ENCODE peak calls at places on chromosomes 1 and 21, in eight cellular contexts. One of them, this sample, is unnamed.

GRCh38 chr1:99650021-99650420 is 4.1 kb downstream of the PALMD start:
- DNase-seq in activated naive CD4-positive, alpha-beta T cell treated with anti-CD3 and anti-CD28 coated beads, Interleukin-2, amount 10 ng/mL, durations not matched to agents 7 days and 5 days: no peak
- DNase-seq in stimulated activated CD4-positive, alpha-beta T cell treated with anti-CD3 and anti-CD28 coated beads, Interleukin-1b, Interleukin-23, amount 100 ng/mL, for 4 hours: no peak
- DNase-seq in tibial nerve: no peak
- DNase-seq in activated CD8-positive, alpha-beta T cell treated with anti-CD3 and anti-CD28 coated beads, Interleukin-2, amount 10 ng/mL, durations not matched to agents 7 days and 5 days: no peak
- DNase-seq in T1000: no peak
- DNase-seq in AG08395: no peak
- DNase-seq in mucosa of descending colon: no peak
- DNase-seq in this sample: no peak

GRCh38 chr21:36783612-36784383 is 84.9 kb downstream of the SIM2 start:
- DNase-seq in activated naive CD4-positive, alpha-beta T cell treated with anti-CD3 and anti-CD28 coated beads, Interleukin-2, amount 10 ng/mL, durations not matched to agents 7 days and 5 days: no peak
- DNase-seq in stimulated activated CD4-positive, alpha-beta T cell treated with anti-CD3 and anti-CD28 coated beads, Interleukin-1b, Interleukin-23, amount 100 ng/mL, for 4 hours: no peak
- DNase-seq in tibial nerve: no peak
- DNase-seq in activated CD8-positive, alpha-beta T cell treated with anti-CD3 and anti-CD28 coated beads, Interleukin-2, amount 10 ng/mL, durations not matched to agents 7 days and 5 days: no peak
- DNase-seq in T1000: peak; percentile 62
- DNase-seq in AG08395: peak; percentile 18
- DNase-seq in mucosa of descending colon: no peak
- DNase-seq in this sample: no peak

GRCh38 chr1:94912263-94912986 is 14.5 kb downstream of the CNN3 start:
- DNase-seq in activated naive CD4-positive, alpha-beta T cell treated with anti-CD3 and anti-CD28 coated beads, Interleukin-2, amount 10 ng/mL, durations not matched to agents 7 days and 5 days: no peak
- DNase-seq in stimulated activated CD4-positive, alpha-beta T cell treated with anti-CD3 and anti-CD28 coated beads, Interleukin-1b, Interleukin-23, amount 100 ng/mL, for 4 hours: no peak
- DNase-seq in tibial nerve: no peak
- DNase-seq in activated CD8-positive, alpha-beta T cell treated with anti-CD3 and anti-CD28 coated beads, Interleukin-2, amount 10 ng/mL, durations not matched to agents 7 days and 5 days: no peak
- DNase-seq in T1000: no peak
- DNase-seq in AG08395: no peak
- DNase-seq in mucosa of descending colon: no peak
- DNase-seq in this sample: no peak

GRCh38 chr1:67732750-67733151 is 47.8 kb downstream of the GADD45A start:
- DNase-seq in activated naive CD4-positive, alpha-beta T cell treated with anti-CD3 and anti-CD28 coated beads, Interleukin-2, amount 10 ng/mL, durations not matched to agents 7 days and 5 days: no peak
- DNase-seq in stimulated activated CD4-positive, alpha-beta T cell treated with anti-CD3 and anti-CD28 coated beads, Interleukin-1b, Interleukin-23, amount 100 ng/mL, for 4 hours: no peak
- DNase-seq in tibial nerve: no peak
- DNase-seq in activated CD8-positive, alpha-beta T cell treated with anti-CD3 and anti-CD28 coated beads, Interleukin-2, amount 10 ng/mL, durations not matched to agents 7 days and 5 days: no peak
- DNase-seq in T1000: no peak
- DNase-seq in AG08395: no peak
- DNase-seq in mucosa of descending colon: no peak
- DNase-seq in this sample: no peak

GRCh38 chr1:58434587-58434986 is 111.9 kb downstream of the OMA1 start:
- DNase-seq in activated naive CD4-positive, alpha-beta T cell treated with anti-CD3 and anti-CD28 coated beads, Interleukin-2, amount 10 ng/mL, durations not matched to agents 7 days and 5 days: no peak
- DNase-seq in stimulated activated CD4-positive, alpha-beta T cell treated with anti-CD3 and anti-CD28 coated beads, Interleukin-1b, Interleukin-23, amount 100 ng/mL, for 4 hours: no peak
- DNase-seq in tibial nerve: no peak
- DNase-seq in activated CD8-positive, alpha-beta T cell treated with anti-CD3 and anti-CD28 coated beads, Interleukin-2, amount 10 ng/mL, durations not matched to agents 7 days and 5 days: no peak
- DNase-seq in T1000: no peak
- DNase-seq in AG08395: no peak
- DNase-seq in mucosa of descending colon: no peak
- DNase-seq in this sample: no peak

GRCh38 chr1:204545881-204546280 is 29.7 kb downstream of the MDM4 start:
- DNase-seq in activated naive CD4-positive, alpha-beta T cell treated with anti-CD3 and anti-CD28 coated beads, Interleukin-2, amount 10 ng/mL, durations not matched to agents 7 days and 5 days: no peak
- DNase-seq in stimulated activated CD4-positive, alpha-beta T cell treated with anti-CD3 and anti-CD28 coated beads, Interleukin-1b, Interleukin-23, amount 100 ng/mL, for 4 hours: no peak
- DNase-seq in tibial nerve: no peak
- DNase-seq in activated CD8-positive, alpha-beta T cell treated with anti-CD3 and anti-CD28 coated beads, Interleukin-2, amount 10 ng/mL, durations not matched to agents 7 days and 5 days: no peak
- DNase-seq in T1000: no peak
- DNase-seq in AG08395: no peak
- DNase-seq in mucosa of descending colon: no peak
- DNase-seq in this sample: no peak

GRCh38 chr1:46595127-46595526 is 8.9 kb downstream of the MKNK1 start:
- DNase-seq in activated naive CD4-positive, alpha-beta T cell treated with anti-CD3 and anti-CD28 coated beads, Interleukin-2, amount 10 ng/mL, durations not matched to agents 7 days and 5 days: peak; percentile 44
- DNase-seq in stimulated activated CD4-positive, alpha-beta T cell treated with anti-CD3 and anti-CD28 coated beads, Interleukin-1b, Interleukin-23, amount 100 ng/mL, for 4 hours: no peak
- DNase-seq in tibial nerve: peak; percentile 76
- DNase-seq in activated CD8-positive, alpha-beta T cell treated with anti-CD3 and anti-CD28 coated beads, Interleukin-2, amount 10 ng/mL, durations not matched to agents 7 days and 5 days: peak; percentile 52
- DNase-seq in T1000: no peak
- DNase-seq in AG08395: no peak
- DNase-seq in mucosa of descending colon: peak; percentile 68
- DNase-seq in this sample: peak; percentile 34

GRCh38 chr1:27015260-27015659 is 2.6 kb upstream of the TENT5B start:
- DNase-seq in activated naive CD4-positive, alpha-beta T cell treated with anti-CD3 and anti-CD28 coated beads, Interleukin-2, amount 10 ng/mL, durations not matched to agents 7 days and 5 days: no peak
- DNase-seq in stimulated activated CD4-positive, alpha-beta T cell treated with anti-CD3 and anti-CD28 coated beads, Interleukin-1b, Interleukin-23, amount 100 ng/mL, for 4 hours: no peak
- DNase-seq in tibial nerve: no peak
- DNase-seq in activated CD8-positive, alpha-beta T cell treated with anti-CD3 and anti-CD28 coated beads, Interleukin-2, amount 10 ng/mL, durations not matched to agents 7 days and 5 days: no peak
- DNase-seq in T1000: no peak
- DNase-seq in AG08395: no peak
- DNase-seq in mucosa of descending colon: no peak
- DNase-seq in this sample: no peak

GRCh38 chr21:37783016-37783415 is 133.2 kb downstream of the KCNJ6 start:
- DNase-seq in activated naive CD4-positive, alpha-beta T cell treated with anti-CD3 and anti-CD28 coated beads, Interleukin-2, amount 10 ng/mL, durations not matched to agents 7 days and 5 days: no peak
- DNase-seq in stimulated activated CD4-positive, alpha-beta T cell treated with anti-CD3 and anti-CD28 coated beads, Interleukin-1b, Interleukin-23, amount 100 ng/mL, for 4 hours: no peak
- DNase-seq in tibial nerve: no peak
- DNase-seq in activated CD8-positive, alpha-beta T cell treated with anti-CD3 and anti-CD28 coated beads, Interleukin-2, amount 10 ng/mL, durations not matched to agents 7 days and 5 days: no peak
- DNase-seq in T1000: no peak
- DNase-seq in AG08395: peak; percentile 31
- DNase-seq in mucosa of descending colon: no peak
- DNase-seq in this sample: no peak

GRCh38 chr1:15261155-15262002 is 14.4 kb downstream of the FHAD1 start:
- DNase-seq in activated naive CD4-positive, alpha-beta T cell treated with anti-CD3 and anti-CD28 coated beads, Interleukin-2, amount 10 ng/mL, durations not matched to agents 7 days and 5 days: peak; percentile 28
- DNase-seq in stimulated activated CD4-positive, alpha-beta T cell treated with anti-CD3 and anti-CD28 coated beads, Interleukin-1b, Interleukin-23, amount 100 ng/mL, for 4 hours: no peak
- DNase-seq in tibial nerve: no peak
- DNase-seq in activated CD8-positive, alpha-beta T cell treated with anti-CD3 and anti-CD28 coated beads, Interleukin-2, amount 10 ng/mL, durations not matched to agents 7 days and 5 days: peak; percentile 43
- DNase-seq in T1000: no peak
- DNase-seq in AG08395: peak; percentile 27
- DNase-seq in mucosa of descending colon: no peak
- DNase-seq in this sample: no peak

GRCh38 chr1:94106716-94107115 is 14.2 kb downstream of the ABCA4 start:
- DNase-seq in activated naive CD4-positive, alpha-beta T cell treated with anti-CD3 and anti-CD28 coated beads, Interleukin-2, amount 10 ng/mL, durations not matched to agents 7 days and 5 days: no peak
- DNase-seq in stimulated activated CD4-positive, alpha-beta T cell treated with anti-CD3 and anti-CD28 coated beads, Interleukin-1b, Interleukin-23, amount 100 ng/mL, for 4 hours: no peak
- DNase-seq in tibial nerve: no peak
- DNase-seq in activated CD8-positive, alpha-beta T cell treated with anti-CD3 and anti-CD28 coated beads, Interleukin-2, amount 10 ng/mL, durations not matched to agents 7 days and 5 days: no peak
- DNase-seq in T1000: no peak
- DNase-seq in AG08395: no peak
- DNase-seq in mucosa of descending colon: no peak
- DNase-seq in this sample: no peak

GRCh38 chr1:99507906-99508732 is 137.8 kb upstream of the PALMD start:
- DNase-seq in activated naive CD4-positive, alpha-beta T cell treated with anti-CD3 and anti-CD28 coated beads, Interleukin-2, amount 10 ng/mL, durations not matched to agents 7 days and 5 days: no peak
- DNase-seq in stimulated activated CD4-positive, alpha-beta T cell treated with anti-CD3 and anti-CD28 coated beads, Interleukin-1b, Interleukin-23, amount 100 ng/mL, for 4 hours: no peak
- DNase-seq in tibial nerve: no peak
- DNase-seq in activated CD8-positive, alpha-beta T cell treated with anti-CD3 and anti-CD28 coated beads, Interleukin-2, amount 10 ng/mL, durations not matched to agents 7 days and 5 days: no peak
- DNase-seq in T1000: no peak
- DNase-seq in AG08395: no peak
- DNase-seq in mucosa of descending colon: peak; percentile 36
- DNase-seq in this sample: no peak

GRCh38 chr21:44590311-44590721 is 2.0 kb downstream of the KRTAP10-6 start:
- DNase-seq in activated naive CD4-positive, alpha-beta T cell treated with anti-CD3 and anti-CD28 coated beads, Interleukin-2, amount 10 ng/mL, durations not matched to agents 7 days and 5 days: no peak
- DNase-seq in stimulated activated CD4-positive, alpha-beta T cell treated with anti-CD3 and anti-CD28 coated beads, Interleukin-1b, Interleukin-23, amount 100 ng/mL, for 4 hours: no peak
- DNase-seq in tibial nerve: no peak
- DNase-seq in activated CD8-positive, alpha-beta T cell treated with anti-CD3 and anti-CD28 coated beads, Interleukin-2, amount 10 ng/mL, durations not matched to agents 7 days and 5 days: no peak
- DNase-seq in T1000: no peak
- DNase-seq in AG08395: no peak
- DNase-seq in mucosa of descending colon: no peak
- DNase-seq in this sample: no peak

GRCh38 chr1:159859757-159860156 is 2.7 kb downstream of the VSIG8 start:
- DNase-seq in activated naive CD4-positive, alpha-beta T cell treated with anti-CD3 and anti-CD28 coated beads, Interleukin-2, amount 10 ng/mL, durations not matched to agents 7 days and 5 days: no peak
- DNase-seq in stimulated activated CD4-positive, alpha-beta T cell treated with anti-CD3 and anti-CD28 coated beads, Interleukin-1b, Interleukin-23, amount 100 ng/mL, for 4 hours: no peak
- DNase-seq in tibial nerve: no peak
- DNase-seq in activated CD8-positive, alpha-beta T cell treated with anti-CD3 and anti-CD28 coated beads, Interleukin-2, amount 10 ng/mL, durations not matched to agents 7 days and 5 days: no peak
- DNase-seq in T1000: no peak
- DNase-seq in AG08395: no peak
- DNase-seq in mucosa of descending colon: no peak
- DNase-seq in this sample: no peak

GRCh38 chr1:172278478-172278877 is 142.0 kb upstream of the C1orf105 start:
- DNase-seq in activated naive CD4-positive, alpha-beta T cell treated with anti-CD3 and anti-CD28 coated beads, Interleukin-2, amount 10 ng/mL, durations not matched to agents 7 days and 5 days: no peak
- DNase-seq in stimulated activated CD4-positive, alpha-beta T cell treated with anti-CD3 and anti-CD28 coated beads, Interleukin-1b, Interleukin-23, amount 100 ng/mL, for 4 hours: no peak
- DNase-seq in tibial nerve: no peak
- DNase-seq in activated CD8-positive, alpha-beta T cell treated with anti-CD3 and anti-CD28 coated beads, Interleukin-2, amount 10 ng/mL, durations not matched to agents 7 days and 5 days: no peak
- DNase-seq in T1000: no peak
- DNase-seq in AG08395: peak; percentile 63
- DNase-seq in mucosa of descending colon: no peak
- DNase-seq in this sample: no peak

GRCh38 chr1:117712598-117712997 is 106.8 kb downstream of the TENT5C start:
- DNase-seq in activated naive CD4-positive, alpha-beta T cell treated with anti-CD3 and anti-CD28 coated beads, Interleukin-2, amount 10 ng/mL, durations not matched to agents 7 days and 5 days: no peak
- DNase-seq in stimulated activated CD4-positive, alpha-beta T cell treated with anti-CD3 and anti-CD28 coated beads, Interleukin-1b, Interleukin-23, amount 100 ng/mL, for 4 hours: no peak
- DNase-seq in tibial nerve: no peak
- DNase-seq in activated CD8-positive, alpha-beta T cell treated with anti-CD3 and anti-CD28 coated beads, Interleukin-2, amount 10 ng/mL, durations not matched to agents 7 days and 5 days: no peak
- DNase-seq in T1000: no peak
- DNase-seq in AG08395: no peak
- DNase-seq in mucosa of descending colon: no peak
- DNase-seq in this sample: no peak

GRCh38 chr21:31447477-31447876 is 103.4 kb upstream of the TIAM1 start:
- DNase-seq in activated naive CD4-positive, alpha-beta T cell treated with anti-CD3 and anti-CD28 coated beads, Interleukin-2, amount 10 ng/mL, durations not matched to agents 7 days and 5 days: no peak
- DNase-seq in stimulated activated CD4-positive, alpha-beta T cell treated with anti-CD3 and anti-CD28 coated beads, Interleukin-1b, Interleukin-23, amount 100 ng/mL, for 4 hours: no peak
- DNase-seq in tibial nerve: no peak
- DNase-seq in activated CD8-positive, alpha-beta T cell treated with anti-CD3 and anti-CD28 coated beads, Interleukin-2, amount 10 ng/mL, durations not matched to agents 7 days and 5 days: no peak
- DNase-seq in T1000: no peak
- DNase-seq in AG08395: no peak
- DNase-seq in mucosa of descending colon: no peak
- DNase-seq in this sample: no peak

GRCh38 chr1:65157546-65157941 is 9.5 kb downstream of the AK4 start:
- DNase-seq in activated naive CD4-positive, alpha-beta T cell treated with anti-CD3 and anti-CD28 coated beads, Interleukin-2, amount 10 ng/mL, durations not matched to agents 7 days and 5 days: no peak
- DNase-seq in stimulated activated CD4-positive, alpha-beta T cell treated with anti-CD3 and anti-CD28 coated beads, Interleukin-1b, Interleukin-23, amount 100 ng/mL, for 4 hours: no peak
- DNase-seq in tibial nerve: no peak
- DNase-seq in activated CD8-positive, alpha-beta T cell treated with anti-CD3 and anti-CD28 coated beads, Interleukin-2, amount 10 ng/mL, durations not matched to agents 7 days and 5 days: no peak
- DNase-seq in T1000: no peak
- DNase-seq in AG08395: no peak
- DNase-seq in mucosa of descending colon: no peak
- DNase-seq in this sample: no peak

GRCh38 chr1:196678510-196678884 is 26.7 kb downstream of the CFH start:
- DNase-seq in activated naive CD4-positive, alpha-beta T cell treated with anti-CD3 and anti-CD28 coated beads, Interleukin-2, amount 10 ng/mL, durations not matched to agents 7 days and 5 days: no peak
- DNase-seq in stimulated activated CD4-positive, alpha-beta T cell treated with anti-CD3 and anti-CD28 coated beads, Interleukin-1b, Interleukin-23, amount 100 ng/mL, for 4 hours: no peak
- DNase-seq in tibial nerve: no peak
- DNase-seq in activated CD8-positive, alpha-beta T cell treated with anti-CD3 and anti-CD28 coated beads, Interleukin-2, amount 10 ng/mL, durations not matched to agents 7 days and 5 days: no peak
- DNase-seq in T1000: no peak
- DNase-seq in AG08395: peak; percentile 17
- DNase-seq in mucosa of descending colon: no peak
- DNase-seq in this sample: no peak

This sample was measured in activated CD4-positive, alpha-beta T cell treated with anti-CD3 and anti-CD28 coated beads, Interleukin-2, amount 10 ng/mL, durations not matched to agents 7 days and 5 days.